ENCODE peak calls at places on chromosomes 4 and X, in five cellular contexts. A, X, B, U and S are unnamed samples. For H3K9me3, the result is how much of the 10 kb centered on the place peaks cover.

GRCh38 chr4:118981839-118982381 is 93.3 kb downstream of the SYNPO2 start:
- DNase-seq in A (peak), U (peak), X (peak), B (peak), S (peak)

GRCh38 chr4:73251384-73251783 is 7.2 kb downstream of the ANKRD17 start:
- DNase-seq in A (no peak), B (no peak), X (no peak), U (no peak), S (no peak)

GRCh38 chrX:111262086-111262485 is 8.2 kb downstream of the CAPN6 start:
- DNase-seq in B (no peak), X (no peak), A (no peak), U (no peak), S (no peak)

GRCh38 chr4:88523325-88524129 is at the start of gene PYURF:
- DNase-seq in U (peak), X (peak), B (peak), A (peak), S (peak)

GRCh38 chrX:96929036-96929435 is 45.3 kb downstream of the RPA4 start:
- DNase-seq in X (no peak), U (no peak), B (no peak), A (no peak), S (no peak)

GRCh38 chr4:182848685-182849084 is 68.5 kb downstream of the DCTD start:
- DNase-seq in X (no peak), A (no peak), U (no peak), B (no peak), S (no peak)

GRCh38 chr4:69214716-69215115 is at the start of gene UGT2B11:
- DNase-seq in B (no peak), X (no peak), U (no peak), A (no peak), S (no peak)

GRCh38 chr4:121696140-121696640 is 590 bp downstream of the ANXA5 start:
- DNase-seq in X (peak), B (peak), A (peak), U (peak), S (peak)

GRCh38 chr4:56410247-56410646 is 23.0 kb upstream of the AASDH start:
- DNase-seq in X (peak), U (no peak), B (peak), A (no peak), S (no peak)

GRCh38 chrX:20685652-20686051 is 418.9 kb upstream of the RPS6KA3 start:
- DNase-seq in X (no peak), U (no peak), A (no peak), B (no peak), S (no peak)

GRCh38 chr4:140816806-140817205 is 60.6 kb upstream of the TBC1D9 start:
- DNase-seq in U (no peak), A (no peak), B (no peak), X (no peak), S (no peak)

DNA sequence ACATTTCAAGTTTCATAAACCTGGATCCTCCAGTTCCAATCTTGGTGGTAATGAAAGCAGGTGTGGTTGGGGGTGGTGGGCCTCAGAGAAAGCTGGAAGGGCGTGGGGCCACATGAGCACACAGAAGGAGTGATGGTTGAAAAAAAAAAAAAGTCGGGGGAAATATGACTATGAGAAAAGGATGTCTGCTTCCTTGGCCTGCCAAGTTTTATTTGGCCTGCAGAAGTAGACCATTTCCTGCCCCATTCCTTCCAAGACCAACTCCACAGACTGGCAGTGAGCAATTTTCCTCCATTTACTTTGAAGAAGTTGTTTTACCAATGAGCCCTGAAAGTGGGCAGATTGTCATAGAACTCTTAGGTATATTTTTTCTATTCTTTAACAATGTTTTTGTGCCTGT is 43.3 kb downstream of the LNX1 start:
- DNase-seq in B (no peak), A (no peak), U (no peak), X (no peak), S (no peak)
- H3K9me3 ChIP-seq in B (under half), A (under half), U (under half), X (under half), S (under half)

DNA sequence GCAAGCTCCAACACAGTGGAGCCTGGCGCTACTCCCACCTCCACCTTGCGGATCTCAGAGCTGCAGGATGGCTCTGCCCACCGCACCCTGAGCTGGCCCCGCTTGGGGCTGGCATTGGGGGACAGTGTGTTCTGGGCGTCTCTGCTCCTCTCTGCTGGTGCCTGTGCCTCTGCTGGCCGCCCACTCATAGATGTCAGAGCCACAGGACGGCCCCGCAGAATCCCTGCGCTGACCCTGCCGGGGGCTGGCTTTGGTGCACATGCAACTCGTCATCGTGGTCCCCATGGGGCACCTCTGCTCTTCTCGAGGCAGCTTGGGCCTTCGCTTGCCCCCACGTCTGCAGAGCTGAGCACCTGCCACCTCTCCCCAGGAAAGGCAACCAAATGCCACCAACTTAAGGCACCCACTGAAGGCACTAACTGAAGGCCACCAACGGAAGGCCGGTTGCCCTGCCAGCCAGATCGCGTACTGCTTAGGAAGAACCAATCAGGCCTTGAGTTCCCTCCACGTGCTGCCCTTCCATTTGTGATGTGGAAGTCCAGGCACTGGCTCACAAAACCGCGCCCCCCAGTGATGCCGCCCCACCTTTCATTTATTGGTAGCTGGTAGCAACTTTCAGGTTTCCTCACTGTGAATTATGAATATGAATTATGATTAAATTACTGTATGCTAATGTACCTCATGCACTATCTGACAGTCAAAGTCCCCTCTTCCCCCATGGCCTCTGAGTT is 23.3 kb upstream of the FRG1 start:
- DNase-seq in U (no peak), X (no peak), A (no peak), B (no peak), S (no peak)
- H3K9me3 ChIP-seq in U (under half), X (under half), A (under half), B (under half), S (under half)

GRCh38 chrX:145910017-145910416 is 92.4 kb downstream of the SLITRK2 start:
- DNase-seq in U (no peak), A (no peak), B (peak), X (no peak), S (no peak)
- H3K9me3 ChIP-seq in U (under half), A (under half), B (under half), X (under half), S (under half)

GRCh38 chrX:71128915-71129765 is 10.7 kb downstream of the MED12 start:
- DNase-seq in A (peak), X (peak), B (peak), U (peak), S (peak)
- H3K9me3 ChIP-seq in A (under half), X (under half), B (under half), U (under half), S (under half)

DNA sequence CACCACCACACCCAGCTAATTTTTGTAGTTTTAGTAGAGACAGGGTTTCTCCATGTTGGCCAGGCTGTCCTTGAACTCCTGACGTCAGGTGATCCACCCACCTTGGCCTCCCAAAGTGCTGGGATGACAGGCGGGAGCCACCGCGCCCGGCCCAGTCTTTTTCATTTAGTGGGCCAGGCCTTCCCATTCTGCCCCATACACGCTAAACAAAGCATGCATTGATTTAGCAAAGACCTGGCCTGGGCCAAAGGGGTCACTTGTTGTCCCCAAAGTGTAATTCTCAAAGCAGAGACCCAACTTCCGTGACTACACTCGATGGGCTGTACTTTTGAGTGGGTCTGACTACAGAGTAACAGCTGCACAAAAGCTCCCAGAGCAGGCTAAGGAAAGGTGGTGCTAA is 29.2 kb downstream of the CNGA2 start:
- DNase-seq in X (no peak), B (no peak), A (no peak), U (no peak), S (no peak)
- H3K9me3 ChIP-seq in X (under half), B (under half), A (under half), U (under half), S (under half)

DNA sequence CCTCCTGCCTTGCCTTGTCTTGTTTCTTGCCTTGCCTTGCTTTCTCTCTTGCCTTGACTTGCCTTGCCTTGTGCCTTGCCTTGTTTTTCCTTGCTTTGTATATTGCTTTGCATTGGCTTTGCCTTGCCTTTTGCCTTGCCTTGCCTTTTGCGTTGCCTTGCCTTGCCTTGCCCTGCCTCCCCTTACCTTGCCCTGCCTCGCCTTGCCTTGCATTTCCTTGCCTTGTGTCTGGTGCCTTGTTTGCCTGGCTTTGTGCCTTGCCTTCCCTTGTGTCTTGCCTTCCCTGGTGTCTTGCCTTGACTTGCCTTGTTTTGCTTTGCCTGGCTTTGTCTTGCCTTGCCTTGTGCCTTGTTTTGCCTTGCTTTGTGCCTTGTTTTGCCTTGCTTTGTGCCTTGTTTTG is 89.7 kb downstream of the TAB3 start:
- DNase-seq in U (no peak), B (no peak), X (no peak), A (no peak), S (no peak)
- H3K9me3 ChIP-seq in U (under half), B (under half), X (under half), A (under half), S (under half)

GRCh38 chr4:24713604-24714003 is 81.8 kb upstream of the SOD3 start:
- DNase-seq in U (no peak), A (no peak), X (no peak), B (no peak), S (no peak)
- H3K9me3 ChIP-seq in U (under half), A (under half), X (under half), B (under half), S (under half)

GRCh38 chr4:136925203-136925602 is 607.1 kb downstream of the PCDH18 start:
- DNase-seq in U (no peak), A (no peak), B (no peak), X (no peak), S (no peak)
- H3K9me3 ChIP-seq in U (under half), A (under half), B (under half), X (under half), S (under half)

GRCh38 chr4:1400191-1400805 is 5.9 kb downstream of the NKX1-1 start:
- DNase-seq in U (no peak), B (no peak), X (peak), A (no peak), S (no peak)

GRCh38 chr4:1396806-1397455 is 9.3 kb downstream of the NKX1-1 start:
- DNase-seq in U (no peak), X (no peak), A (no peak), B (no peak), S (no peak)

GRCh38 chr4:1399508-1400190 is 6.6 kb downstream of the NKX1-1 start:
- DNase-seq in B (no peak), U (no peak), X (no peak), A (no peak), S (peak)

GRCh38 chr4:1400861-1401408 is 5.3 kb downstream of the NKX1-1 start:
- DNase-seq in A (no peak), B (no peak), X (peak), U (no peak), S (no peak)

DNA sequence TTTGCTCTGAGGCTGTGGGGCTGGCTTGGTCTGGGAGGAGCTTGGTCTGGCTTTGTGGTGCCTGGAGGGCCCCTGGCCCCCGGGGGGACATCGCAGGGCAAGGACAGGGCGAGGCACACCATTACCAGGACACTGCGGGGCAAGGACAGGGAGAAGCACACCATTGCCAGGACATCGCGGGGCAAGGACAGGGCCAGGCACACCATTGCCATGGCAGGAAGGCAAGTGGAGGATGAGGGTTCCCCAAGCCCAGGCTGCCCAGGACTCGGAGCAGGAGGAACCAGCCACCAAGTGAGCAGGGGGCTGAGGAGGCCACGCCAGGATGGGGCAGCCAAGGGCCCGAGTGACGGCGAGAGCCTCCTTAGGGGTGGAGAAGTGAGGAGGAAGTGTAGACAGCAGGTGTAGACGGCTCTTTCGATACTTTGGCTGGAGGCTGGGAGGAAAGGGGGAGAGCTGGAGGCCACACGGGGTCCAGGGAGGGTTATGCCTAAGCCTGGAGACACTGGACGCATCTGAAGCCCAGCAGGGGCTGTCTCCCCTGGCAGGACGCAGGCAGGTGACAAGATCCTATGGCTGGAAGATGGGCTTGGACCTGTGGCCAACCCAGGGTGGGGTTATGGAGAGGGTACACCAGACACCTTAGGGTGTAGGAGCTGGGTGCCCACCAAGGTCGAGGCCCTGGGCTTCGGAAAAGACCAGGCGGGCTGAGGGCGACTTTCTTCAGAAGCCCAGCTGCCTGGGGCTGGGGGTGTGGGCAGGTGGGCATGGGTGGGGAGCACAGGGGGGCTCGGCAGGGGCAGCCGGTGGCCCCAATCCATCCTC is 7.3 kb downstream of the NKX1-1 start:
- DNase-seq in X (no peak), B (no peak), U (no peak), A (no peak), S (no peak)
- H3K9me3 ChIP-seq in X (under half), B (under half), U (under half), A (under half), S (under half)

GRCh38 chr4:113788888-113789287 is 27.4 kb upstream of the CAMK2D start:
- DNase-seq in B (no peak), U (no peak), A (no peak), X (no peak), S (no peak)
- H3K9me3 ChIP-seq in B (under half), U (under half), A (under half), X (under half), S (under half)